ENCODE peak calls at places on chromosome 19, in six cellular contexts. D is A549, N is HEK293T, B is HepG2, X is K562, V is GM12878. C is an unnamed sample.

GRCh38 chr19:10654610-10655456 is 687 bp downstream of the ILF3 start:
- DNase-seq in D (peak), N (peak), B (peak), X (peak), V (no peak), C (no peak)

GRCh38 chr19:10505583-10506229 is 2.5 kb upstream of the KEAP1 start:
- DNase-seq in D (peak), N (peak), B (peak), X (peak), V (no peak), C (peak)

GRCh38 chr19:47644743-47645499 is 36.0 kb downstream of the BICRA start:
- DNase-seq in D (no peak), N (no peak), B (no peak), X (peak), V (no peak), C (no peak)

GRCh38 chr19:47357788-47358680 is 8.9 kb downstream of the DHX34 start:
- DNase-seq in D (peak), N (no peak), B (peak), X (peak), V (no peak), C (no peak)

GRCh38 chr19:8578642-8579265 is 1.5 kb upstream of the MYO1F start:
- DNase-seq in D (peak), N (peak), B (peak), X (peak), V (no peak), C (peak)

GRCh38 chr19:12974301-12975220 is 5.2 kb downstream of the DAND5 start:
- DNase-seq in D (no peak), N (no peak), B (peak), X (peak), V (no peak), C (no peak)

GRCh38 chr19:15265849-15266248 is 33.6 kb upstream of the EPHX3 start:
- DNase-seq in D (no peak), N (no peak), B (no peak), X (no peak), V (no peak), C (peak)

GRCh38 chr19:38277549-38277948 is 13.2 kb downstream of the SPINT2 start:
- DNase-seq in D (no peak), N (no peak), B (no peak), X (no peak), V (no peak), C (peak)

GRCh38 chr19:46442808-46443450 is 14.2 kb upstream of the PNMA8C start:
- DNase-seq in D (peak), N (no peak), B (no peak), X (no peak), V (no peak), C (peak)

GRCh38 chr19:17479325-17479791 is 9.0 kb downstream of the SLC27A1 start:
- DNase-seq in D (no peak), N (no peak), B (no peak), X (no peak), V (no peak), C (peak)

GRCh38 chr19:17473041-17473440 is 2.7 kb downstream of the SLC27A1 start:
- DNase-seq in D (peak), N (no peak), B (no peak), X (peak), V (no peak), C (peak)

GRCh38 chr19:17470204-17470841 is at the start of gene SLC27A1:
- DNase-seq in D (peak), N (peak), B (peak), X (peak), V (peak), C (peak)

GRCh38 chr19:17471410-17472125 is 1.2 kb downstream of the SLC27A1 start:
- DNase-seq in D (no peak), N (no peak), B (no peak), X (no peak), V (no peak), C (no peak)

DNA sequence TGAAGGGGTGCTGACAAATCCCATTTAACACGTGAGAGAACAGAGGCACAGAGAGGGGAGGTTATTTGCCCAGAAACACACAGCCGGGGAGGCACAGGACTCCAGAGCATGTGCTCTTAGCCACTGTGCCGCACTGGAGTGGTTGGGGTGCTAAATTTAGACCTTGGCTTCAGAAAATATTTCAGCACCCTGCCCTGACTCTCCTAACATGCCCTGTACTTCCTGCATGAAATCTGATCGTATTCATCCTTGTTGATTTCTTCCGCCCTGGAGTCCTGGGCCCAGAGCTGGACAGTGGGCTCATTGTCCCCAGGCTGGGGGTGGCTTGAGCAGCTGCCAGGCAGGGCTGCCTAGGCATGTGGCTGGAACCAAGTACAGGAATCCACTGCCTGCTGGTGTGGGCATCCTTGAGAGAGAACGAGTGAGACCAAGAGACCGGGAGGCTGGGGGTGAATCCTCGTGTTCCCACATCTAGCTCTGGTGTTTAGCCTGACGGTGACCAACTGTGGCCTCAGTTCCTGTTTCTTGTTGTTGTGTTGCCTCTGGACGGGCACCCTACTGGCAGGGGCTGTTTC is 5.3 kb downstream of the SLC27A1 start:
- DNase-seq in D (no peak), N (no peak), B (peak), X (no peak), V (no peak), C (peak)
- TF ChIP-seq BHLHE40 in D (no peak), N (no peak), B (no peak), X (no peak), V (no peak), C (no peak)

GRCh38 chr19:343451-343931 is 1.1 kb downstream of the MIER2 start:
- DNase-seq in D (no peak), N (no peak), B (no peak), X (peak), V (no peak), C (no peak)
- TF ChIP-seq BHLHE40 in D (no peak), N (no peak), B (no peak), X (no peak), V (no peak), C (no peak)

GRCh38 chr19:22634450-22634827 is 315 bp downstream of the ZNF492 start:
- DNase-seq in D (no peak), N (no peak), B (no peak), X (no peak), V (no peak), C (no peak)
- TF ChIP-seq BHLHE40 in D (no peak), N (no peak), B (no peak), X (no peak), V (no peak), C (no peak)

GRCh38 chr19:4304509-4305252 is at the start of gene FSD1:
- DNase-seq in D (peak), N (peak), B (no peak), X (peak), V (no peak), C (peak)
- TF ChIP-seq BHLHE40 in D (no peak), N (no peak), B (no peak), X (no peak), V (no peak), C (no peak)

DNA sequence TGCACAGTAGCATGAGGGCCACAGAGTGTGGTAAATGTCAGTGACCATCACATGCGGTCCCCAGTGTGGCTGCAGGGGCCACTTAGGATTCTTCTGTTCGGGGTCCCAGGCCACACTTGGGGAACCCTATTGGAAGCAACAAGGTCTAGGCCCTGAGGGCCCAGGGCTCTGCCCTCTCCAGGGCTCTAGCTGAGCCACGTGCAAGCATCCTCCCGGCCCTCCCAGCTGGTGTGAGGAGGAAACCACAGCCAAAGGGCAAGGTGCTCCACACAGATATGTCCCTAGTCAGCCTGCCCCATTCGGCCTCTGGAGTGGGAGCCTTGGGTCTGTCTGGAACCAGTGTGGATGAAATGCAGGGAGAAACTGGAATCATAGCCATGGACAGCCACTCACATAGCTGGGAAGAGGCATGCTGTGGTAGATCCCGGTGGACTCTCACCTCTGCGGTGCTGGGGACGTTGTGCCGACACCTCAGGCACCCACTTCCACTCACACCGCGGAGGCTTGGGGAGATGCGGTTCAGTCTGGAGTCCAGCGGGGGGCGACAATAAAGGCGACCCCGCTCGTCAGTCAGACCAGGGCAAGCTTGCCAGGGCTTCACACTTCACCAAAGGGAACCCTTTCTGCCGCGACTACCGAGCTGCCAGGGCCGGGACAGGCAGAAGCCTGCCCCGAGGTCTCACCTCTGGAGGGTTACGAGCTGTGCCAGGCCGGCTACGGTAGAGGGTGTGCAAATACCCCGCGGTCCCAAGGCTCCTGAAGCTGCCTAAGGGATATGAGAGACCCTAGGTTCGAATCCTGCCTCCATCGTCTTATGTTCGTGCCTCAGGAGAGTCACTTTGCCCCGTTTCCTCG is 4.3 kb upstream of the ZNF497 start:
- DNase-seq in D (no peak), N (no peak), B (no peak), X (no peak), V (no peak), C (no peak)
- TF ChIP-seq BHLHE40 in D (no peak), N (no peak), B (no peak), X (no peak), V (no peak), C (no peak)

GRCh38 chr19:45276284-45276687 is 25.2 kb downstream of the MARK4 start:
- DNase-seq in D (no peak), N (no peak), B (peak), X (peak), V (no peak), C (peak)

GRCh38 chr19:45271709-45272108 is 20.6 kb downstream of the MARK4 start:
- DNase-seq in D (no peak), N (no peak), B (peak), X (no peak), V (no peak), C (no peak)

GRCh38 chr19:45273532-45273877 is 22.4 kb downstream of the MARK4 start:
- DNase-seq in D (no peak), N (no peak), B (no peak), X (no peak), V (no peak), C (no peak)

GRCh38 chr19:45278087-45278486 is 27.0 kb downstream of the MARK4 start:
- DNase-seq in D (no peak), N (no peak), B (no peak), X (no peak), V (no peak), C (no peak)

DNA sequence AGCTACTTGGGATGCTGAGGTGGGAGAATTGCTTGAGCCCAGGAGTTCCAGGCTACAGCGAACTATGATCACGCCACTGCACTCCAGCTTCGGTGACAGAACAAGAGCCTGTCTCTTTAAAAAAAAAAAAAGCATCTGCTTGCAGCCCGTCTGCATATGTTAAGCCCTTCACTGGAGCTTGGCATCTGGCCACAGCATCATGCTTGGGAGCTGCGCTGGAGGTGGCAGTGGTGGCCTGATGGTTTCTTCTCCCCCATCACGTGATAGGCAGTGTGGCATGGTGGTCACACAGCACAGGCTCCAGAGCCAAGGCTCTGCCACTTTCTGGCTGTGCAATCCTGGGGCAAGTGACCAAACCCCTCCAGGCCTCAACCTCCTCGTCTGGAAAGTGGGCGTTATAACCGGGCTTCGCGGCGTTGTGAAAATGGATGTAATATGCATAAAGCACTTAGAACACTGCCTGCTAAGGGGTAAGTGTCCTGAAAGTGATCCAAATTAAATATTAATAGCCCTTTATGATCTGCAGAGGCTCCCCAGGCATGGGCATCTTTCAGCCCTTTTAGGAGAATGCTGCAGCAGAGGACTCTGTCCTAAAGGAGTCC is 24.4 kb downstream of the MARK4 start:
- DNase-seq in D (no peak), N (no peak), B (no peak), X (no peak), V (no peak), C (peak)
- TF ChIP-seq BHLHE40 in D (no peak), N (no peak), B (no peak), X (no peak), V (no peak), C (no peak)

GRCh38 chr19:33953023-33953422 is 156.4 kb downstream of the KCTD15 start:
- DNase-seq in D (no peak), N (no peak), B (no peak), X (no peak), V (no peak), C (no peak)
- TF ChIP-seq BHLHE40 in D (no peak), N (no peak), B (no peak), X (no peak), V (no peak), C (no peak)

DNA sequence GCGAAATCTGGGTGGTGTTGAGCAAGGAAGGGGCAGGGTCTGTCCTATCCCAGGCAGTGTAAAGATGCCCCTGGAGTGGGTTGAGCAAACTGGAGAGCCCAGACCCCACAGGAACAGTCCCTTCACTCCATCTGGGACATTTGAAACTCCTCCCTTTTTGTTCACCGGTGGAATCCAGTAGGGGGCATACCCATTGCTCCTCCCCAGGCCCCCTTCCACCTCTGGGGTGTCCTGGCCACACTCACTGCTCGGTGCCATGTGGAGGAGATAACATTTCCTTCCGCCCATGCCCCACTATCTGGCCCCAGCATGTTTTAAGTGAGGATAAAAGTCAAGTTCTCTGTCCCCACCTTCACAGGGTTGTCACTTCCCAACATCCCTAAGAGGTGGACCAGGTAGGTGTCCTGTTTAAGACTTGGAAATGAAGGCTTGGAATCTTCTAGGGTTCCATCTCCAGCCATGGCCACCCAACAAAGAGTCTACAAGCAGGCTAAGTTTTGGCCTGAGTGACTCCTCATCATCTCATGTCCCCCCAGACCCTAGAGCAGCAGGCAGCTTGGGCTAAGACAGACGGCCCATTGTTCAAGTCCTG is 9.2 kb downstream of the ZNF526 start:
- DNase-seq in D (no peak), N (no peak), B (no peak), X (peak), V (no peak), C (no peak)
- TF ChIP-seq BHLHE40 in D (no peak), N (no peak), B (no peak), X (no peak), V (no peak), C (no peak)